ENCODE peak calls at places on chromosome 3, in five cellular contexts. G is H54; K is EH; P is activated effector memory CD4-positive, alpha-beta T cell treated with anti-CD3 and anti-CD28 coated beads, Interleukin-2, amount 50 U/mL, for 16 hours; H is GM23248. O is an unnamed sample.

GRCh38 chr3:115281697-115282685 is 134.9 kb upstream of the ZBTB20 start:
- DNase-seq in G (no peak), P (no peak), H (peak), K (peak), O (no peak)

GRCh38 chr3:158404319-158404718 is 166.7 kb upstream of the MLF1 start:
- DNase-seq in G (no peak), K (no peak), P (no peak), H (no peak), O (no peak)

GRCh38 chr3:194399166-194399565 is at the start of gene GP5:
- DNase-seq in H (no peak), P (no peak), K (no peak), G (no peak), O (no peak)

GRCh38 chr3:33777996-33778395 is 20.4 kb upstream of the PDCD6IP start:
- DNase-seq in H (no peak), K (no peak), P (no peak), G (no peak), O (no peak)

GRCh38 chr3:133487920-133488540 is 85.5 kb upstream of the CDV3 start:
- DNase-seq in K (peak), P (peak), H (peak), G (no peak), O (no peak)

GRCh38 chr3:173249457-173249856 is 108.4 kb upstream of the SPATA16 start:
- DNase-seq in H (no peak), P (no peak), K (no peak), G (no peak), O (no peak)

GRCh38 chr3:57594144-57594543 is 3.0 kb downstream of the ARF4 start:
- DNase-seq in K (no peak), H (no peak), P (no peak), G (no peak), O (no peak)

GRCh38 chr3:128496602-128497304 is 3.8 kb upstream of the GATA2 start:
- DNase-seq in H (peak), P (no peak), G (no peak), K (peak), O (no peak)

GRCh38 chr3:129314757-129315385 is 36.2 kb downstream of the HMCES start:
- DNase-seq in K (peak), H (peak), G (peak), P (peak), O (peak)